ENCODE peak calls at places on chromosome 11, in seven cellular contexts. One of them, this sample, is unnamed.
A peak's percentile ranks its signal among the peaks of the same experiment; 100 is the strongest.

GRCh38 chr11:8063319-8063718 is 17.7 kb upstream of the TUB start:
- ATAC-seq in HCT116: no peak
- ATAC-seq in pancreas: peak; percentile 27
- ATAC-seq in IMR-90: peak; percentile 69
- ATAC-seq in left lung: peak; percentile 61
- ATAC-seq in heart left ventricle: peak; percentile 66
- ATAC-seq in GM23338: no peak
- ATAC-seq in this sample: no peak

GRCh38 chr11:113014731-113015455 is 53.7 kb downstream of the NCAM1 start:
- ATAC-seq in HCT116: no peak
- ATAC-seq in heart left ventricle: peak; percentile 98
- ATAC-seq in IMR-90: no peak
- ATAC-seq in left lung: no peak
- ATAC-seq in GM23338: peak; percentile 68
- ATAC-seq in pancreas: peak; percentile 77
- ATAC-seq in this sample: no peak

GRCh38 chr11:75380716-75381420 is 18.4 kb upstream of the RPS3 start:
- ATAC-seq in HCT116: peak; percentile 45
- ATAC-seq in left lung: peak; percentile 78
- ATAC-seq in IMR-90: peak; percentile 40
- ATAC-seq in pancreas: peak; percentile 75
- ATAC-seq in heart left ventricle: peak; percentile 75
- ATAC-seq in GM23338: no peak
- ATAC-seq in this sample: no peak

GRCh38 chr11:57349491-57350274 is 11.5 kb downstream of the P2RX3 start:
- ATAC-seq in pancreas: peak; percentile 73
- ATAC-seq in left lung: peak; percentile 79
- ATAC-seq in HCT116: peak; percentile 78
- ATAC-seq in GM23338: peak; percentile 84
- ATAC-seq in IMR-90: peak; percentile 64
- ATAC-seq in heart left ventricle: peak; percentile 62
- ATAC-seq in this sample: peak; percentile 65

GRCh38 chr11:87239001-87239400 is 201.3 kb downstream of the TMEM135 start:
- ATAC-seq in HCT116: no peak
- ATAC-seq in left lung: no peak
- ATAC-seq in heart left ventricle: no peak
- ATAC-seq in pancreas: no peak
- ATAC-seq in GM23338: no peak
- ATAC-seq in IMR-90: no peak
- ATAC-seq in this sample: no peak

GRCh38 chr11:1531961-1532586 is 40.0 kb downstream of the DUSP8 start:
- ATAC-seq in heart left ventricle: peak; percentile 89
- ATAC-seq in pancreas: peak; percentile 45
- ATAC-seq in HCT116: no peak
- ATAC-seq in left lung: peak; percentile 9
- ATAC-seq in GM23338: no peak
- ATAC-seq in IMR-90: peak; percentile 21
- ATAC-seq in this sample: peak; percentile 32

GRCh38 chr11:9060700-9061111 is 30.7 kb downstream of the SCUBE2 start:
- ATAC-seq in left lung: peak; percentile 49
- ATAC-seq in heart left ventricle: no peak
- ATAC-seq in GM23338: peak; percentile 88
- ATAC-seq in IMR-90: no peak
- ATAC-seq in HCT116: peak; percentile 75
- ATAC-seq in pancreas: no peak
- ATAC-seq in this sample: peak; percentile 99

GRCh38 chr11:20099527-20099926 is 60.7 kb downstream of the DBX1 start:
- ATAC-seq in IMR-90: no peak
- ATAC-seq in left lung: no peak
- ATAC-seq in GM23338: no peak
- ATAC-seq in HCT116: no peak
- ATAC-seq in pancreas: no peak
- ATAC-seq in heart left ventricle: no peak
- ATAC-seq in this sample: peak; percentile 44

GRCh38 chr11:57458060-57458409 is 2.3 kb upstream of the RTN4RL2 start:
- ATAC-seq in GM23338: peak; percentile 29
- ATAC-seq in left lung: peak; percentile 2
- ATAC-seq in heart left ventricle: no peak
- ATAC-seq in IMR-90: no peak
- ATAC-seq in HCT116: peak; percentile 21
- ATAC-seq in pancreas: peak; percentile 5
- ATAC-seq in this sample: peak; percentile 59

GRCh38 chr11:45319077-45319476 is 32.9 kb upstream of the SYT13 start:
- ATAC-seq in pancreas: no peak
- ATAC-seq in heart left ventricle: no peak
- ATAC-seq in HCT116: no peak
- ATAC-seq in IMR-90: no peak
- ATAC-seq in left lung: no peak
- ATAC-seq in GM23338: no peak
- ATAC-seq in this sample: peak; percentile 95

GRCh38 chr11:77159937-77160495 is 32.0 kb downstream of the MYO7A start:
- ATAC-seq in left lung: no peak
- ATAC-seq in pancreas: no peak
- ATAC-seq in HCT116: no peak
- ATAC-seq in IMR-90: no peak
- ATAC-seq in GM23338: no peak
- ATAC-seq in heart left ventricle: no peak
- ATAC-seq in this sample: no peak

GRCh38 chr11:86812981-86813380 is 12.6 kb downstream of the PRSS23 start:
- ATAC-seq in IMR-90: no peak
- ATAC-seq in heart left ventricle: no peak
- ATAC-seq in left lung: no peak
- ATAC-seq in pancreas: no peak
- ATAC-seq in GM23338: no peak
- ATAC-seq in HCT116: no peak
- ATAC-seq in this sample: peak; percentile 53

GRCh38 chr11:12222099-12222751 is 111.8 kb downstream of the MICAL2 start:
- ATAC-seq in HCT116: no peak
- ATAC-seq in IMR-90: no peak
- ATAC-seq in left lung: peak; percentile 60
- ATAC-seq in GM23338: no peak
- ATAC-seq in pancreas: no peak
- ATAC-seq in heart left ventricle: peak; percentile 42
- ATAC-seq in this sample: no peak

GRCh38 chr11:20008190-20008801 is 152.0 kb downstream of the DBX1 start:
- ATAC-seq in HCT116: no peak
- ATAC-seq in IMR-90: no peak
- ATAC-seq in left lung: peak; percentile 28
- ATAC-seq in heart left ventricle: no peak
- ATAC-seq in GM23338: no peak
- ATAC-seq in pancreas: peak; percentile 28
- ATAC-seq in this sample: no peak

GRCh38 chr11:14424096-14424495 is 65.1 kb upstream of the RRAS2 start:
- ATAC-seq in heart left ventricle: no peak
- ATAC-seq in HCT116: no peak
- ATAC-seq in IMR-90: peak; percentile 16
- ATAC-seq in pancreas: no peak
- ATAC-seq in GM23338: no peak
- ATAC-seq in left lung: no peak
- ATAC-seq in this sample: peak; percentile 52

GRCh38 chr11:61541568-61541967 is 33.0 kb downstream of the LRRC10B start:
- ATAC-seq in left lung: peak; percentile 53
- ATAC-seq in heart left ventricle: no peak
- ATAC-seq in GM23338: peak; percentile 73
- ATAC-seq in pancreas: peak; percentile 63
- ATAC-seq in HCT116: peak; percentile 84
- ATAC-seq in IMR-90: peak; percentile 85
- ATAC-seq in this sample: no peak

GRCh38 chr11:68632802-68633201 is 51.5 kb upstream of the GAL start:
- ATAC-seq in GM23338: peak; percentile 100
- ATAC-seq in heart left ventricle: no peak
- ATAC-seq in IMR-90: peak; percentile 85
- ATAC-seq in pancreas: no peak
- ATAC-seq in HCT116: peak; percentile 100
- ATAC-seq in left lung: peak; percentile 64
- ATAC-seq in this sample: peak; percentile 38

GRCh38 chr11:32018672-32019071 is 72.2 kb upstream of the RCN1 start:
- ATAC-seq in left lung: no peak
- ATAC-seq in pancreas: no peak
- ATAC-seq in heart left ventricle: no peak
- ATAC-seq in GM23338: no peak
- ATAC-seq in HCT116: no peak
- ATAC-seq in IMR-90: no peak
- ATAC-seq in this sample: no peak

GRCh38 chr11:19577849-19578619 is 134.6 kb upstream of the NAV2 start:
- ATAC-seq in pancreas: peak; percentile 75
- ATAC-seq in IMR-90: peak; percentile 83
- ATAC-seq in left lung: peak; percentile 37
- ATAC-seq in heart left ventricle: peak; percentile 71
- ATAC-seq in HCT116: no peak
- ATAC-seq in GM23338: peak; percentile 31
- ATAC-seq in this sample: no peak

GRCh38 chr11:14258177-14258935 is 100.6 kb downstream of the RRAS2 start:
- ATAC-seq in IMR-90: peak; percentile 27
- ATAC-seq in pancreas: peak; percentile 49
- ATAC-seq in GM23338: peak; percentile 3
- ATAC-seq in heart left ventricle: no peak
- ATAC-seq in HCT116: peak; percentile 57
- ATAC-seq in left lung: peak; percentile 42
- ATAC-seq in this sample: no peak

GRCh38 chr11:35281169-35281591 is 138.2 kb downstream of the SLC1A2 start:
- ATAC-seq in IMR-90: no peak
- ATAC-seq in left lung: no peak
- ATAC-seq in HCT116: no peak
- ATAC-seq in heart left ventricle: peak; percentile 35
- ATAC-seq in pancreas: no peak
- ATAC-seq in GM23338: no peak
- ATAC-seq in this sample: no peak

This sample was measured in activated T-helper 17 cell treated with anti-CD3 and anti-CD28 coated beads, Interleukin-2, amount 50 U/mL, for 72 hours.